ENCODE peak calls at places on chromosomes 11 and 22, in ten cellular contexts. One of them, this sample, is unnamed.

GRCh38 chr11:74377689-74378088 is 20.5 kb downstream of the PGM2L1 start:
- DNase-seq in caudate nucleus: no peak
- DNase-seq in GF-D8: no peak
- DNase-seq in AG04449: no peak
- DNase-seq in activated CD4-positive, alpha-beta T cell treated with anti-CD3 and anti-CD28 coated beads for 36 hours: no peak
- DNase-seq in Calu3: no peak
- DNase-seq in T-helper 2 cell: no peak
- DNase-seq in heart left ventricle: no peak
- DNase-seq in stimulated activated CD4-positive, alpha-beta T cell treated with anti-CD3 and anti-CD28 coated beads, Interleukin-1b, Interleukin-23, amount 100 ng/mL, for 24 hours: no peak
- DNase-seq in activated naive CD4-positive, alpha-beta T cell treated with Interleukin-2 at 50 U/mL for 16 hours: no peak
- DNase-seq in this sample: no peak

GRCh38 chr11:69297225-69297925 is 3.4 kb downstream of the MYEOV start:
- DNase-seq in Calu3: peak; percentile 98
- DNase-seq in T-helper 2 cell: peak; percentile 74
- DNase-seq in AG04449: peak; percentile 95
- DNase-seq in stimulated activated CD4-positive, alpha-beta T cell treated with anti-CD3 and anti-CD28 coated beads, Interleukin-1b, Interleukin-23, amount 100 ng/mL, for 24 hours: peak; percentile 41
- DNase-seq in caudate nucleus: peak; percentile 29
- DNase-seq in GF-D8: peak; percentile 97
- DNase-seq in heart left ventricle: peak; percentile 95
- DNase-seq in activated naive CD4-positive, alpha-beta T cell treated with Interleukin-2 at 50 U/mL for 16 hours: peak; percentile 86
- DNase-seq in activated CD4-positive, alpha-beta T cell treated with anti-CD3 and anti-CD28 coated beads for 36 hours: peak; percentile 91
- DNase-seq in this sample: peak; percentile 44

GRCh38 chr22:18033204-18033998 is 9.0 kb upstream of the MICAL3 start:
- DNase-seq in stimulated activated CD4-positive, alpha-beta T cell treated with anti-CD3 and anti-CD28 coated beads, Interleukin-1b, Interleukin-23, amount 100 ng/mL, for 24 hours: no peak
- DNase-seq in Calu3: no peak
- DNase-seq in T-helper 2 cell: no peak
- DNase-seq in heart left ventricle: peak; percentile 24
- DNase-seq in caudate nucleus: no peak
- DNase-seq in activated CD4-positive, alpha-beta T cell treated with anti-CD3 and anti-CD28 coated beads for 36 hours: no peak
- DNase-seq in AG04449: no peak
- DNase-seq in activated naive CD4-positive, alpha-beta T cell treated with Interleukin-2 at 50 U/mL for 16 hours: no peak
- DNase-seq in GF-D8: no peak
- DNase-seq in this sample: no peak

GRCh38 chr11:3159296-3160190 is 5.6 kb downstream of the OSBPL5 start:
- DNase-seq in caudate nucleus: no peak
- DNase-seq in Calu3: no peak
- DNase-seq in heart left ventricle: no peak
- DNase-seq in AG04449: no peak
- DNase-seq in stimulated activated CD4-positive, alpha-beta T cell treated with anti-CD3 and anti-CD28 coated beads, Interleukin-1b, Interleukin-23, amount 100 ng/mL, for 24 hours: no peak
- DNase-seq in activated naive CD4-positive, alpha-beta T cell treated with Interleukin-2 at 50 U/mL for 16 hours: no peak
- DNase-seq in T-helper 2 cell: no peak
- DNase-seq in GF-D8: no peak
- DNase-seq in activated CD4-positive, alpha-beta T cell treated with anti-CD3 and anti-CD28 coated beads for 36 hours: no peak
- DNase-seq in this sample: no peak

GRCh38 chr11:20964985-20965384 is 295.6 kb downstream of the NELL1 start:
- DNase-seq in activated CD4-positive, alpha-beta T cell treated with anti-CD3 and anti-CD28 coated beads for 36 hours: no peak
- DNase-seq in stimulated activated CD4-positive, alpha-beta T cell treated with anti-CD3 and anti-CD28 coated beads, Interleukin-1b, Interleukin-23, amount 100 ng/mL, for 24 hours: no peak
- DNase-seq in GF-D8: no peak
- DNase-seq in T-helper 2 cell: no peak
- DNase-seq in activated naive CD4-positive, alpha-beta T cell treated with Interleukin-2 at 50 U/mL for 16 hours: no peak
- DNase-seq in AG04449: no peak
- DNase-seq in caudate nucleus: no peak
- DNase-seq in Calu3: no peak
- DNase-seq in heart left ventricle: no peak
- DNase-seq in this sample: no peak

GRCh38 chr11:47433991-47434786 is 8.0 kb upstream of the PSMC3 start:
- DNase-seq in activated CD4-positive, alpha-beta T cell treated with anti-CD3 and anti-CD28 coated beads for 36 hours: no peak
- DNase-seq in T-helper 2 cell: no peak
- DNase-seq in activated naive CD4-positive, alpha-beta T cell treated with Interleukin-2 at 50 U/mL for 16 hours: no peak
- DNase-seq in AG04449: no peak
- DNase-seq in caudate nucleus: no peak
- DNase-seq in Calu3: no peak
- DNase-seq in heart left ventricle: no peak
- DNase-seq in stimulated activated CD4-positive, alpha-beta T cell treated with anti-CD3 and anti-CD28 coated beads, Interleukin-1b, Interleukin-23, amount 100 ng/mL, for 24 hours: no peak
- DNase-seq in GF-D8: no peak
- DNase-seq in this sample: peak; percentile 10

GRCh38 chr11:62911137-62912130 is 9.7 kb downstream of the CHRM1 start:
- DNase-seq in activated CD4-positive, alpha-beta T cell treated with anti-CD3 and anti-CD28 coated beads for 36 hours: no peak
- DNase-seq in caudate nucleus: no peak
- DNase-seq in T-helper 2 cell: no peak
- DNase-seq in activated naive CD4-positive, alpha-beta T cell treated with Interleukin-2 at 50 U/mL for 16 hours: no peak
- DNase-seq in AG04449: no peak
- DNase-seq in Calu3: no peak
- DNase-seq in GF-D8: peak; percentile 70
- DNase-seq in heart left ventricle: no peak
- DNase-seq in stimulated activated CD4-positive, alpha-beta T cell treated with anti-CD3 and anti-CD28 coated beads, Interleukin-1b, Interleukin-23, amount 100 ng/mL, for 24 hours: no peak
- DNase-seq in this sample: no peak

GRCh38 chr11:65295001-65295400 is 19.7 kb upstream of the CDC42EP2 start:
- DNase-seq in activated CD4-positive, alpha-beta T cell treated with anti-CD3 and anti-CD28 coated beads for 36 hours: no peak
- DNase-seq in GF-D8: no peak
- DNase-seq in AG04449: no peak
- DNase-seq in caudate nucleus: no peak
- DNase-seq in activated naive CD4-positive, alpha-beta T cell treated with Interleukin-2 at 50 U/mL for 16 hours: no peak
- DNase-seq in T-helper 2 cell: no peak
- DNase-seq in Calu3: no peak
- DNase-seq in heart left ventricle: no peak
- DNase-seq in stimulated activated CD4-positive, alpha-beta T cell treated with anti-CD3 and anti-CD28 coated beads, Interleukin-1b, Interleukin-23, amount 100 ng/mL, for 24 hours: no peak
- DNase-seq in this sample: no peak

This sample was measured in hypothalamus.